ENCODE peak calls at places on chromosomes 2 and 18, in eight cellular contexts. R is fibroblast of lung; C is body of pancreas; J is tibial nerve; B is psoas muscle; U is Karpas-422; V is naive thymus-derived CD4-positive, alpha-beta T cell; Z is CD8-positive, alpha-beta memory T cell. S is an unnamed sample. For H3K4me1, the result is how much of the 10 kb centered on the place peaks cover.

GRCh38 chr2:63698825-63699548 is 110.2 kb downstream of the MDH1 start:
- DNase-seq in R (peak), V (peak), U (peak), C (peak), B (peak), J (peak), Z (no peak), S (peak)

GRCh38 chr2:105526000-105526925 is 127.4 kb upstream of the FHL2 start:
- DNase-seq in Z (no peak), R (no peak), J (no peak), U (no peak), C (no peak), B (no peak), V (no peak), S (no peak)

GRCh38 chr2:174233771-174234275 is 14.5 kb downstream of the OLA1 start:
- DNase-seq in C (no peak), U (no peak), B (no peak), Z (no peak), J (no peak), V (no peak), R (no peak), S (no peak)

GRCh38 chr18:12352188-12352587 is 24.8 kb downstream of the AFG3L2 start:
- DNase-seq in V (no peak), B (no peak), R (no peak), C (no peak), U (no peak), J (no peak), Z (no peak), S (no peak)

GRCh38 chr2:227865281-227865680 is 6.2 kb upstream of the DAW1 start:
- DNase-seq in J (no peak), V (no peak), B (no peak), U (no peak), C (no peak), R (no peak), Z (no peak), S (no peak)

GRCh38 chr2:238731961-238732360 is 115.9 kb upstream of the TWIST2 start:
- DNase-seq in V (no peak), B (no peak), U (no peak), Z (no peak), R (peak), J (no peak), C (no peak), S (no peak)

GRCh38 chr2:231286964-231287363 is 88.5 kb downstream of the ARMC9 start:
- DNase-seq in J (no peak), Z (no peak), C (no peak), R (no peak), V (no peak), U (no peak), B (no peak), S (no peak)

GRCh38 chr2:222303045-222303827 is 4.4 kb upstream of the PAX3 start:
- DNase-seq in Z (no peak), V (no peak), C (no peak), U (no peak), B (no peak), J (no peak), R (no peak), S (no peak)

GRCh38 chr2:8003462-8004075 is 678.3 kb upstream of the ID2 start:
- DNase-seq in J (peak), R (peak), U (no peak), C (peak), B (peak), Z (no peak), V (no peak), S (no peak)

GRCh38 chr18:63783394-63783793 is 8.2 kb downstream of the SERPINB7 start:
- DNase-seq in J (no peak), R (no peak), B (no peak), V (no peak), Z (no peak), C (no peak), U (peak), S (no peak)

GRCh38 chr18:68791801-68792200 is 6.1 kb upstream of the CCDC102B start:
- DNase-seq in U (no peak), C (no peak), R (peak), Z (no peak), B (no peak), V (no peak), J (no peak), S (no peak)

GRCh38 chr2:134181219-134181618 is 72.7 kb upstream of the MGAT5 start:
- DNase-seq in B (no peak), U (no peak), Z (peak), V (peak), C (no peak), R (no peak), J (no peak), S (peak)

GRCh38 chr2:240132651-240132980 is 3.5 kb downstream of the COPS9 start:
- DNase-seq in Z (no peak), C (no peak), B (no peak), J (no peak), R (no peak), V (no peak), U (no peak), S (no peak)

GRCh38 chr2:46365913-46366674 is 68.9 kb downstream of the EPAS1 start:
- DNase-seq in J (no peak), Z (no peak), R (peak), V (no peak), B (no peak), U (no peak), C (no peak), S (no peak)

GRCh38 chr2:128384956-128385355 is 66.3 kb upstream of the HS6ST1 start:
- DNase-seq in Z (peak), U (no peak), J (no peak), C (no peak), V (no peak), R (no peak), B (no peak), S (no peak)

GRCh38 chr2:25894135-25894830 is 16.0 kb upstream of the ASXL2 start:
- DNase-seq in R (peak), J (no peak), U (no peak), B (no peak), V (no peak), C (no peak), Z (no peak), S (peak)

GRCh38 chr18:58161659-58162058 is 117.6 kb downstream of the NEDD4L start:
- DNase-seq in Z (no peak), J (no peak), C (peak), V (no peak), U (no peak), R (peak), B (no peak), S (peak)

GRCh38 chr2:26579723-26580040 is 61.5 kb downstream of the CIB4 start:
- DNase-seq in V (no peak), J (no peak), Z (no peak), U (no peak), B (no peak), C (no peak), R (no peak), S (no peak)

GRCh38 chr2:33019796-33020195 is 73.0 kb downstream of the LTBP1 start:
- DNase-seq in B (no peak), Z (no peak), U (no peak), C (no peak), R (no peak), J (no peak), V (no peak), S (no peak)

DNA sequence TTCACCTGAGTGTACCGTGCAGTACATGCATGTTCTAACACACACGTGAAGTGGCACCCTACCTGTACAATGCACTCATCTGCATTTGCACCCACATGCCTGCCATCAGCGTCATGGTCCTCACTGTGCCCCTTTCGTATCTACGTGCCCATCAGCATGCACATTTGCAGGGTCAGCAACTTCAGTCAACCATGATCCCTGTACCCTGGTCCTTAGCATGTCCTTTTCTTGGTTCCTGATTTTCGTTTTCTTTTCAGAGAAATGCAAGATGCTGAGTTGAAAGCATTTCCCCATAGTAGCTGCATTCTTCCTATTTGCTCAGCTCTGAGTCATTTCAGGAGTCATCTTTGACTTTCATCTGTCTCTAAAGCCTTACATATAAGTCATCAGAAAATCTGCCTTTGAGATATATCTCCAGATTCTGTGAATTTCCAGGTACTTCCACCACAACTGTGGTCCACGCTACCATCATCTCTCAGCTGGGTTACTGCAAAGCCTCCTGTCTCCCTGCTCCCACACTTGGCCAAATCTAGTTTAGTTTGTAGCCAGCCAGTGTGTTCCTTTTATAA is 14.7 kb upstream of the PUM2 start:
- DNase-seq in J (no peak), B (no peak), Z (no peak), V (no peak), C (no peak), R (peak), U (no peak), S (no peak)
- H3K4me3 ChIP-seq in J (no peak), B (no peak), Z (no peak), V (no peak), C (no peak), R (no peak), U (no peak), S (no peak)

DNA sequence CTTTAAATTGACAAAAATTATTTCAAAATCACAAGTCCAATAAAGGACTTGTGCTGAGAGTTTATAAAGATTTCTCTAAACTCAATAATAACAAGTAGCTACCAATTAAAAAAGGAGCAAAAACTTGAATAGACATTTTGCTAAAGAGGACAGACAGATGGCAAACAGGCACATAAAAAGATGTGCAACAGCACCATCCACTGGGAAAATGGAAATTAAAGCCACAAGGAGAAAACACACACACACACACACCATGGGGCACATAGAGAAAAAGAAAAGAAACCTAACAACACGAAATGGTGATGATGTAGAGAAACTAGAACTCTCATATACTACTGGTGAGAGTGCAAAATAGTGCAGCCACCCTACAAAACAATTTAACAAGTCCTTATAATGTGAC is 12.6 kb upstream of the SLC9A4 start:
- DNase-seq in J (no peak), B (no peak), U (no peak), Z (no peak), V (no peak), C (no peak), R (no peak), S (no peak)
- H3K27ac ChIP-seq in J (no peak), B (no peak), U (no peak), Z (no peak), V (no peak), C (no peak), R (no peak), S (no peak)

GRCh38 chr2:144515694-144516416 is 4.1 kb downstream of the ZEB2 start:
- DNase-seq in U (peak), B (peak), C (peak), V (no peak), Z (peak), R (peak), J (no peak), S (peak)
- H3K4me1 ChIP-seq in U (half or more), B (under half), C (under half), V (under half), Z (under half), R (under half), J (under half), S (under half)

GRCh38 chr2:234975611-234976010 is 23.8 kb downstream of the SH3BP4 start:
- DNase-seq in Z (no peak), V (no peak), C (no peak), R (no peak), J (no peak), U (no peak), B (no peak), S (no peak)
- H3K4me3 ChIP-seq in Z (no peak), V (no peak), C (no peak), R (no peak), J (no peak), U (no peak), B (no peak), S (no peak)

GRCh38 chr2:60486067-60486466 is 67.4 kb downstream of the BCL11A start:
- DNase-seq in B (no peak), U (peak), Z (no peak), R (no peak), J (no peak), C (no peak), V (no peak), S (peak)

GRCh38 chr2:60483400-60483799 is 70.1 kb downstream of the BCL11A start:
- DNase-seq in B (no peak), R (peak), V (no peak), C (no peak), J (no peak), Z (no peak), U (no peak), S (no peak)

GRCh38 chr2:60484080-60484737 is 69.2 kb downstream of the BCL11A start:
- DNase-seq in B (no peak), U (peak), C (peak), R (peak), Z (no peak), J (no peak), V (no peak), S (no peak)

GRCh38 chr2:60485055-60485454 is 68.4 kb downstream of the BCL11A start:
- DNase-seq in R (no peak), V (no peak), B (no peak), C (no peak), J (no peak), Z (no peak), U (no peak), S (no peak)

GRCh38 chr2:60485550-60485949 is 67.9 kb downstream of the BCL11A start:
- DNase-seq in J (no peak), R (no peak), V (no peak), U (no peak), B (no peak), C (no peak), Z (no peak), S (no peak)
- H3K27ac ChIP-seq in J (no peak), R (no peak), V (no peak), U (peak), B (no peak), C (no peak), Z (no peak), S (no peak)

DNA sequence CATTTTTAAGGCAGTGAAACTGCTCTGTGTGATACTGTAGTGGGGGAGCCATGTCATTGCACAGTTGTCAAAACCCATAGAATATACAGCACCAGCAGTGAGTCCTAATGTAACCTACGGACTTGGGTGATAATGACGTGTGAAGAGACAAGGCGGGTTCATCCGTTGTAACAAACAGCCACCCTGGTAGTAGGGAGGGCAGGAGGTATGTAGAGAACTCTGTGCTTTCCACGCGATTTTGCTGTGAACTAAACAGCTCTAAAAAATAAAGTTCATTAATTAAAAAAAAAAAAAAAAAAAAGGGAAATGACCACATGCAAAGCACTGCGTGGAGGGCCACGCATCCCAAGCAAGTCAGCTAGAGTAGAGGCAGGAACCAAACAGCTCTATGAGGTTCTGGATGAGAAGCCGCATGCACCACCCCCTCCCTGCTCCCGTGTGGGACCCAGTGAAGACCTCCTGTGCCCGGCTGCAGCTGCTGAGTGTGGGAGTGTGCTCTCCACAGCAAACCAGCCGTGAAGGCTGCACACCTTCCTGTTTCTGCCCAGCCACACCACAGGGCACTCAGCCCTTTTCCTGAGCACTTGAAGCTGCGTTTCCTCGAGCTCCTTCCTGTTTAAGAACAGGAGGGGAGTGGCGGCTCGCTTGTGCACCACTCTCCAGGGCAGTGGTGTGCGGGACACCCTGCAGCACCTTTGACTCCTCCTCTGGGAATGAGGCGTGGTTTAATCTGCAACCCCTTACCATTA is 65.6 kb downstream of the ODC1 start:
- DNase-seq in U (peak), J (no peak), V (peak), C (no peak), B (no peak), Z (peak), R (no peak), S (peak)
- H3K4me1 ChIP-seq in U (half or more), J (under half), V (half or more), C (under half), B (under half), Z (half or more), R (under half), S (under half)

GRCh38 chr18:61991836-61992235 is 99.0 kb upstream of the RNF152 start:
- DNase-seq in V (no peak), R (no peak), Z (no peak), J (no peak), U (no peak), C (no peak), B (no peak), S (peak)
- H3K4me3 ChIP-seq in V (no peak), R (no peak), Z (no peak), J (no peak), U (no peak), C (no peak), B (no peak), S (no peak)

S was measured in SJCRH30.